ENCODE peak calls at places on chromosome 5, in seven cellular contexts. Y is MCF 10A; S is dorsolateral prefrontal cortex; J is CD4-positive, alpha-beta T cell; D is NCI-H2029 treated with DMSO at 0.1 percent for 48 hours; B is aorta; Q is adrenal gland. X is an unnamed sample.

GRCh38 chr5:138905541-138905940 is 30.4 kb upstream of the LRRTM2 start:
- DNase-seq in Y (peak; percentile 14), S (no peak), J (no peak), D (no peak), B (no peak), Q (no peak), X (no peak)

GRCh38 chr5:107056278-107056677 is 614.5 kb downstream of the EFNA5 start:
- DNase-seq in Y (no peak), S (no peak), J (no peak), D (no peak), B (no peak), Q (no peak), X (no peak)

GRCh38 chr5:161312882-161313281 is 233.6 kb downstream of the GABRB2 start:
- DNase-seq in Y (peak; percentile 15), S (no peak), J (no peak), D (no peak), B (no peak), Q (peak; percentile 7), X (no peak)

GRCh38 chr5:137828192-137828591 is 39.5 kb upstream of the MYOT start:
- DNase-seq in Y (no peak), S (no peak), J (no peak), D (no peak), B (no peak), Q (no peak), X (no peak)

GRCh38 chr5:65506961-65507360 is 25.2 kb upstream of the ADAMTS6 start:
- DNase-seq in Y (no peak), S (no peak), J (no peak), D (no peak), B (no peak), Q (no peak), X (no peak)

GRCh38 chr5:136235316-136235715 is 42.4 kb upstream of the SMIM32 start:
- DNase-seq in Y (no peak), S (no peak), J (no peak), D (no peak), B (no peak), Q (no peak), X (no peak)

GRCh38 chr5:113678924-113679575 is 165.6 kb downstream of the YTHDC2 start:
- DNase-seq in Y (peak; percentile 70), S (peak; percentile 36), J (no peak), D (no peak), B (no peak), Q (peak; percentile 36), X (no peak)

GRCh38 chr5:178382689-178383276 is 150.2 kb upstream of the PHYKPL start:
- DNase-seq in Y (no peak), S (no peak), J (no peak), D (no peak), B (peak; percentile 41), Q (no peak), X (no peak)

GRCh38 chr5:68248896-68249295 is 33.3 kb downstream of the PIK3R1 start:
- DNase-seq in Y (no peak), S (no peak), J (no peak), D (no peak), B (no peak), Q (no peak), X (no peak)

GRCh38 chr5:41842777-41843176 is 27.4 kb downstream of the OXCT1 start:
- DNase-seq in Y (no peak), S (no peak), J (no peak), D (no peak), B (no peak), Q (no peak), X (no peak)

GRCh38 chr5:154771383-154771901 is 16.3 kb downstream of the LARP1 start:
- DNase-seq in Y (no peak), S (no peak), J (no peak), D (no peak), B (no peak), Q (peak; percentile 55), X (no peak)

GRCh38 chr5:374631-375335 is 53.3 kb downstream of the AHRR start:
- DNase-seq in Y (no peak), S (peak; percentile 17), J (no peak), D (no peak), B (peak; percentile 40), Q (no peak), X (no peak)

X was measured in activated gamma-delta T cell treated with Interleukin-2 at 50 U/mL for 16 hours.